ENCODE peak calls at places on chromosome X, in eight cellular contexts. N, W, C, K, Y, Q, R and F are unnamed samples.

GRCh38 chrX:70026851-70027200 is 22.9 kb downstream of the AWAT2 start:
- DNase-seq in N (no peak), W (no peak), C (no peak), K (no peak), Y (no peak), Q (no peak), R (no peak), F (no peak)

GRCh38 chrX:119190736-119191282 is 45.3 kb upstream of the PGRMC1 start:
- DNase-seq in N (no peak), W (no peak), C (peak; percentile 24), K (no peak), Y (no peak), Q (peak; percentile 14), R (no peak), F (peak; percentile 21)

GRCh38 chrX:821311-822178 is 191.0 kb downstream of the SHOX start:
- DNase-seq in N (no peak), W (no peak), C (no peak), K (no peak), Y (no peak), Q (no peak), R (no peak), F (no peak)

GRCh38 chrX:64377753-64378152 is 17.5 kb downstream of the MTMR8 start:
- DNase-seq in N (no peak), W (no peak), C (no peak), K (no peak), Y (no peak), Q (no peak), R (no peak), F (no peak)

GRCh38 chrX:120672389-120672788 is 42.5 kb upstream of the C1GALT1C1 start:
- DNase-seq in N (no peak), W (no peak), C (peak; percentile 58), K (peak; percentile 30), Y (no peak), Q (peak; percentile 15), R (peak; percentile 67), F (peak; percentile 77)

GRCh38 chrX:153557618-153558017 is 40.2 kb downstream of the ATP2B3 start:
- DNase-seq in N (no peak), W (no peak), C (no peak), K (no peak), Y (no peak), Q (no peak), R (no peak), F (no peak)

GRCh38 chrX:124507276-124507675 is 160.9 kb downstream of the SH2D1A start:
- DNase-seq in N (no peak), W (no peak), C (no peak), K (no peak), Y (no peak), Q (no peak), R (no peak), F (no peak)

GRCh38 chrX:63508668-63509067 is 157.5 kb upstream of the SPIN4 start:
- DNase-seq in N (no peak), W (no peak), C (no peak), K (no peak), Y (no peak), Q (no peak), R (no peak), F (no peak)

GRCh38 chrX:95057341-95057740 is 1383.3 kb downstream of the FAM133A start:
- DNase-seq in N (no peak), W (no peak), C (no peak), K (no peak), Y (no peak), Q (no peak), R (no peak), F (no peak)

GRCh38 chrX:111867236-111867635 is 8.7 kb upstream of the TRPC5OS start:
- DNase-seq in N (no peak), W (no peak), C (no peak), K (no peak), Y (no peak), Q (no peak), R (no peak), F (no peak)

GRCh38 chrX:151009582-151009981 is 26.4 kb downstream of the HMGB3 start:
- DNase-seq in N (no peak), W (no peak), C (no peak), K (no peak), Y (no peak), Q (no peak), R (no peak), F (no peak)

GRCh38 chrX:57211906-57212305 is 74.6 kb upstream of the FAAH2 start:
- DNase-seq in N (no peak), W (no peak), C (no peak), K (no peak), Y (no peak), Q (no peak), R (no peak), F (no peak)

GRCh38 chrX:132491191-132491590 is 2.4 kb upstream of the MBNL3 start:
- DNase-seq in N (no peak), W (peak; percentile 57), C (peak; percentile 9), K (no peak), Y (no peak), Q (no peak), R (no peak), F (peak; percentile 33)

GRCh38 chrX:136048446-136048845 is 63.2 kb downstream of the SLC9A6 start:
- DNase-seq in N (no peak), W (no peak), C (no peak), K (no peak), Y (no peak), Q (no peak), R (no peak), F (no peak)

GRCh38 chrX:109487640-109488039 is 5.8 kb upstream of the GUCY2F start:
- DNase-seq in N (no peak), W (no peak), C (no peak), K (no peak), Y (no peak), Q (no peak), R (no peak), F (no peak)

GRCh38 chrX:19886375-19886774 is 1.0 kb downstream of the SH3KBP1 start:
- DNase-seq in N (no peak), W (no peak), C (no peak), K (no peak), Y (no peak), Q (no peak), R (no peak), F (no peak)

GRCh38 chrX:21394792-21395191 is 20.6 kb downstream of the CNKSR2 start:
- DNase-seq in N (no peak), W (no peak), C (no peak), K (no peak), Y (no peak), Q (no peak), R (no peak), F (no peak)

GRCh38 chrX:9188117-9188516 is 154.2 kb upstream of the FAM9B start:
- DNase-seq in N (no peak), W (no peak), C (no peak), K (no peak), Y (no peak), Q (no peak), R (no peak), F (no peak)

GRCh38 chrX:150364347-150365050 is 1.4 kb downstream of the MAMLD1 start:
- DNase-seq in N (no peak), W (no peak), C (peak; percentile 7), K (no peak), Y (peak; percentile 82), Q (peak; percentile 59), R (no peak), F (peak; percentile 41)

GRCh38 chrX:96683997-96684338 is 674 bp upstream of the DIAPH2 start:
- DNase-seq in N (no peak), W (no peak), C (no peak), K (no peak), Y (no peak), Q (no peak), R (no peak), F (no peak)

GRCh38 chrX:75303795-75304194 is 29.9 kb downstream of the UPRT start:
- DNase-seq in N (no peak), W (no peak), C (no peak), K (no peak), Y (no peak), Q (no peak), R (no peak), F (no peak)

GRCh38 chrX:47629419-47630210 is at the start of gene CFP:
- DNase-seq in N (no peak), W (no peak), C (no peak), K (no peak), Y (no peak), Q (no peak), R (no peak), F (no peak)
- TF ChIP-seq POLR2A in N (no peak), W (no peak), C (no peak), K (no peak), Y (no peak), Q (no peak), R (no peak), F (no peak)

DNA sequence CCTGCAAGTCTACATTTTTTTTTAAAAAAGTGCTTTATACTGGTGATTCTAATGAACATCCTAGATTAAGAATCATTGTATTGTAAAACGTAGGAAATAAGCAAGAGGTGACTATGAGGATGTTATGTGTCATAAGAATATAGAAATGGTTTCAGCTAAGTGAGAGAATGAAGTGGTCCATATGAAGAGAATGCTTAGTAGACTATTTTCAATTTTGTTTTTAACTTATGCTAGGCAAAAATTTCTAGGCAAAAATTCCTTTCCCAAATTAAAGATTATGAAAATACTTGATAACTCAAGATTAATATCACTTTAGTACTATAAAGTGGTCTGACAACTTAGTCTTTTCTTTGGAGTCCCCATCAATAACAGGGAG is 825 bp downstream of the DYNLT3 start:
- DNase-seq in N (no peak), W (no peak), C (no peak), K (no peak), Y (no peak), Q (no peak), R (no peak), F (no peak)
- H3K27ac ChIP-seq in N (peak overlapping the region; percentile 53), W (peak overlapping the region; percentile 79), C (peak overlapping the region; percentile 95), K (peak overlapping the region; percentile 87), Y (peak overlapping the region; percentile 87), Q (peak overlapping the region; percentile 95), R (peak overlapping the region; percentile 85), F (peak overlapping the region; percentile 89)

GRCh38 chrX:40056420-40056819 is 41.3 kb downstream of the BCOR start:
- DNase-seq in N (no peak), W (no peak), C (no peak), K (no peak), Y (no peak), Q (no peak), R (no peak), F (peak; percentile 56)
- H3K36me3 ChIP-seq in N (peaks cover 18% of the 10 kb centered on the region), W (no peaks in the 10 kb centered on the region), C (no peaks in the 10 kb centered on the region), K (peaks cover 85% of the 10 kb centered on the region), Y (peaks cover 51% of the 10 kb centered on the region), Q (no peaks in the 10 kb centered on the region), R (peaks cover 62% of the 10 kb centered on the region), F (no peaks in the 10 kb centered on the region)

GRCh38 chrX:24151513-24151912 is 2.0 kb downstream of the ZFX start:
- DNase-seq in N (no peak), W (no peak), C (no peak), K (no peak), Y (no peak), Q (peak; percentile 41), R (no peak), F (no peak)

GRCh38 chrX:24149346-24150050 is at the start of gene ZFX:
- DNase-seq in N (peak; percentile 87), W (peak; percentile 85), C (no peak), K (peak; percentile 77), Y (peak; percentile 96), Q (peak; percentile 82), R (peak; percentile 85), F (peak; percentile 79)

GRCh38 chrX:24148535-24149345 is 789 bp upstream of the ZFX start:
- DNase-seq in N (no peak), W (no peak), C (no peak), K (no peak), Y (no peak), Q (peak; percentile 76), R (peak; percentile 68), F (peak; percentile 24)

GRCh38 chrX:24148118-24148517 is 1.4 kb upstream of the ZFX start:
- DNase-seq in N (no peak), W (no peak), C (no peak), K (no peak), Y (no peak), Q (no peak), R (no peak), F (no peak)

GRCh38 chrX:24150051-24150790 is 692 bp downstream of the ZFX start:
- DNase-seq in N (peak; percentile 89), W (peak; percentile 96), C (peak; percentile 68), K (peak; percentile 93), Y (peak; percentile 98), Q (peak; percentile 94), R (peak; percentile 94), F (peak; percentile 93)
- TF ChIP-seq POLR2A in N (peak; percentile 26), W (no peak), C (no peak), K (no peak), Y (no peak), Q (peak; percentile 58), R (peak; percentile 55), F (peak; percentile 50)